ENCODE peak calls at places on chromosomes 13 and 19, in seven cellular contexts. G is mammary epithelial cell, Z is esophagus squamous epithelium, A is psoas muscle, S is GM06990, F is AG09319, P is IMR-90. V is an unnamed sample.

GRCh38 chr13:33070713-33071112 is 54.5 kb downstream of the KL start:
- DNase-seq in G (peak; percentile 9), Z (no peak), A (no peak), S (no peak), F (no peak), P (peak; percentile 19), V (no peak)

GRCh38 chr13:111852701-111853100 is 214.2 kb upstream of the SOX1 start:
- DNase-seq in G (no peak), Z (no peak), A (no peak), S (no peak), F (no peak), P (no peak), V (no peak)

GRCh38 chr13:32309812-32310706 is 5.1 kb downstream of the ZAR1L start:
- DNase-seq in G (peak; percentile 37), Z (no peak), A (no peak), S (peak; percentile 8), F (peak; percentile 39), P (peak; percentile 72), V (peak; percentile 67)

GRCh38 chr13:88979465-88980180 is 1308.5 kb downstream of the SLITRK5 start:
- DNase-seq in G (no peak), Z (no peak), A (no peak), S (no peak), F (no peak), P (no peak), V (no peak)

GRCh38 chr19:33621065-33621785 is 528 bp upstream of the CHST8 start:
- DNase-seq in G (no peak), Z (no peak), A (no peak), S (no peak), F (no peak), P (no peak), V (no peak)

GRCh38 chr13:58341318-58341717 is 709.8 kb downstream of the PCDH17 start:
- DNase-seq in G (no peak), Z (no peak), A (no peak), S (no peak), F (no peak), P (no peak), V (no peak)

GRCh38 chr13:40271931-40272775 is 394.3 kb downstream of the FOXO1 start:
- DNase-seq in G (peak; percentile 81), Z (no peak), A (peak; percentile 76), S (no peak), F (peak; percentile 18), P (peak; percentile 22), V (peak; percentile 92)

GRCh38 chr13:93861818-93862217 is 617.7 kb downstream of the DCT start:
- DNase-seq in G (peak; percentile 3), Z (no peak), A (no peak), S (no peak), F (no peak), P (peak; percentile 92), V (peak; percentile 55)

GRCh38 chr13:48667136-48667535 is 13.4 kb downstream of the CYSLTR2 start:
- DNase-seq in G (no peak), Z (no peak), A (no peak), S (no peak), F (no peak), P (no peak), V (no peak)

GRCh38 chr19:7500811-7501450 is 12.1 kb upstream of the PEX11G start:
- DNase-seq in G (peak; percentile 72), Z (no peak), A (peak; percentile 47), S (no peak), F (no peak), P (peak; percentile 46), V (no peak)

GRCh38 chr13:21478881-21479808 is 20.0 kb upstream of the ZDHHC20 start:
- DNase-seq in G (peak; percentile 57), Z (no peak), A (no peak), S (no peak), F (peak; percentile 50), P (peak; percentile 81), V (peak; percentile 77)

GRCh38 chr13:91716436-91717065 is 318.1 kb downstream of the GPC5 start:
- DNase-seq in G (no peak), Z (no peak), A (no peak), S (no peak), F (no peak), P (no peak), V (no peak)

GRCh38 chr13:35957174-35957867 is 173.9 kb downstream of the DCLK1 start:
- DNase-seq in G (peak; percentile 23), Z (no peak), A (no peak), S (no peak), F (no peak), P (peak; percentile 50), V (peak; percentile 83)

GRCh38 chr13:66933994-66934393 is 296.1 kb downstream of the PCDH9 start:
- DNase-seq in G (peak; percentile 97), Z (no peak), A (no peak), S (no peak), F (no peak), P (peak; percentile 90), V (peak; percentile 29)

GRCh38 chr19:35266904-35267817 is 1.6 kb upstream of the USF2 start:
- DNase-seq in G (no peak), Z (no peak), A (peak; percentile 63), S (peak; percentile 65), F (no peak), P (peak; percentile 10), V (peak; percentile 15)

GRCh38 chr19:43639507-43640423 is at the start of gene CADM4:
- DNase-seq in G (no peak), Z (no peak), A (peak; percentile 23), S (no peak), F (no peak), P (no peak), V (no peak)

GRCh38 chr19:34096020-34096915 is 76.0 kb upstream of the LSM14A start:
- DNase-seq in G (peak; percentile 18), Z (no peak), A (no peak), S (no peak), F (no peak), P (peak; percentile 50), V (peak; percentile 48)

GRCh38 chr13:44818428-44818827 is 170.8 kb downstream of the NUFIP1 start:
- DNase-seq in G (peak; percentile 16), Z (no peak), A (no peak), S (no peak), F (no peak), P (peak; percentile 43), V (no peak)
- TF ChIP-seq CTCF in G (peak; percentile 43), Z (no peak), A (no peak), S (peak; percentile 3), F (no peak), P (peak; percentile 29), V (no peak)

GRCh38 chr13:108176685-108177274 is 38.6 kb downstream of the LIG4 start:
- DNase-seq in G (peak; percentile 21), Z (no peak), A (no peak), S (no peak), F (no peak), P (peak; percentile 22), V (no peak)
- TF ChIP-seq CTCF in G (peak; percentile 61), Z (no peak), A (peak; percentile 31), S (peak; percentile 57), F (peak; percentile 29), P (peak; percentile 51), V (peak; percentile 40)

GRCh38 chr19:49130325-49130724 is 11.0 kb downstream of the PPFIA3 start:
- DNase-seq in G (no peak), Z (no peak), A (no peak), S (no peak), F (no peak), P (no peak), V (no peak)

GRCh38 chr19:49128545-49129237 is 9.3 kb downstream of the PPFIA3 start:
- DNase-seq in G (no peak), Z (no peak), A (no peak), S (no peak), F (no peak), P (no peak), V (no peak)

GRCh38 chr19:49126575-49126974 is 7.2 kb downstream of the PPFIA3 start:
- DNase-seq in G (no peak), Z (no peak), A (no peak), S (no peak), F (no peak), P (no peak), V (no peak)

GRCh38 chr19:49129238-49129583 is 9.9 kb downstream of the PPFIA3 start:
- DNase-seq in G (no peak), Z (no peak), A (no peak), S (no peak), F (no peak), P (no peak), V (no peak)

DNA sequence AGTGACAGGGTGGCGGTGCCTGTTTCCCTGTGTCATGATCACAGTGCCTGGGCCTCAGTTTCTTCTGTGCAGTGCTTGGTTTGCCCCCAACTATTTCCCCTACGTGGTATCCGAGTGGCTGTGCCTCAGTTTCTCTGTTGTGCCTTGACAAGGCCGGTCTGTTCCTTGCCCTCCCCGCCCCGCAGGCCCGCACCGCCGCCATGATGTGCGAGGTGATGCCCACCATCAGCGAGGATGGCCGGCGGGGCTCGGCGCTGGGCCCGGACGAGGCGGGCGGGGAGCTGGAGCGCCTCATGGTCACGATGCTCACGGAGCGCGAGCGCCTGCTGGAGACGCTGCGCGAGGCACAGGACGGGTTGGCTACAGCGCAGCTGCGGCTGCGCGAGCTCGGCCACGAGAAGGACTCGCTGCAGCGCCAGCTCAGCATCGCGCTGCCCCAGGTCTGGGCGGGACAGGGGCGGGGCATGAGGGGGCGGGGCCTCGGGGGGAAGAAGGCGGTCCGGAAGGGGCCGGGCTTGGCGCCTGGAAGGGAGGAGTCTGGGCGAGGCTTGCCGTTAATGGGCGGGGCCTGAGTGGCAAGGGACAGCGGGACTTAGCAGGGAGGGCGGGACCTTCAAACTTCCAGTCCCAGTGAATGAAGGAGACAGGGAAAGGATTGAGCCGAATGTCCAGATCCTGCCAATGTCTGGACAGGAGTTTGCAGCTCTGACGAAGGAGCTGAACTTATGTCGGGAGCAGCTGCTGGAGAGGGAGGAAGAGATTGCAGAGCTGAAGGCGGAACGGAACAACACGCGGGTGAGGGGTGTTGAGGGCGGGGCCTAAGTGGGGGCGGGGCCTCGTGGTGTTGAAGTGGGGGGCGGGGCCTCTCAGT is 8.6 kb downstream of the PPFIA3 start:
- DNase-seq in G (peak; percentile 93), Z (peak; percentile 70), A (peak; percentile 96), S (peak; percentile 93), F (peak; percentile 92), P (peak; percentile 95), V (peak; percentile 96)
- TF ChIP-seq CTCF in G (peak; percentile 33), Z (peak; percentile 31), A (no peak), S (peak; percentile 20), F (peak; percentile 7), P (peak; percentile 26), V (no peak)

GRCh38 chr19:8615813-8616596 is 5.5 kb upstream of the ADAMTS10 start:
- DNase-seq in G (no peak), Z (no peak), A (peak; percentile 34), S (no peak), F (no peak), P (peak; percentile 55), V (peak; percentile 48)
- TF ChIP-seq CTCF in G (peak; percentile 72), Z (peak; percentile 79), A (peak; percentile 68), S (peak; percentile 89), F (peak; percentile 96), P (peak; percentile 92), V (peak; percentile 97)

GRCh38 chr19:53554804-53555203 is 16.9 kb downstream of the ZNF331 start:
- DNase-seq in G (no peak), Z (no peak), A (no peak), S (no peak), F (no peak), P (no peak), V (no peak)
- TF ChIP-seq CTCF in G (no peak), Z (no peak), A (no peak), S (no peak), F (no peak), P (no peak), V (no peak)

GRCh38 chr19:58553799-58554493 is 959 bp downstream of the CHMP2A start:
- DNase-seq in G (no peak), Z (no peak), A (no peak), S (no peak), F (no peak), P (no peak), V (no peak)
- TF ChIP-seq CTCF in G (no peak), Z (no peak), A (no peak), S (no peak), F (no peak), P (no peak), V (no peak)

GRCh38 chr19:4375620-4376228 is 24.6 kb downstream of the SH3GL1 start:
- DNase-seq in G (no peak), Z (no peak), A (peak; percentile 42), S (peak; percentile 54), F (no peak), P (peak; percentile 81), V (peak; percentile 68)
- TF ChIP-seq CTCF in G (peak; percentile 20), Z (peak; percentile 19), A (peak; percentile 10), S (peak; percentile 56), F (peak; percentile 46), P (peak; percentile 69), V (peak; percentile 56)

V was measured in AG10803.